ENCODE peak calls at places on chromosomes 2 and 18, in nine cellular contexts. K is left ventricle myocardium inferior; V is left lung; M is thyroid gland; Y is psoas muscle; P is hepatocyte; I is naive thymus-derived CD4-positive, alpha-beta T cell; F is WERI-Rb-1; Z is RWPE1. S is an unnamed sample.

GRCh38 chr2:229342376-229342775 is 71.3 kb upstream of the PID1 start:
- DNase-seq in Z (peak; percentile 40), I (no peak), P (peak; percentile 64), M (peak; percentile 83), K (peak; percentile 28), V (peak; percentile 47), Y (peak; percentile 62), F (peak; percentile 30), S (no peak)

GRCh38 chr2:24204505-24204904 is 29.7 kb downstream of the FAM228A start:
- DNase-seq in P (no peak), K (no peak), M (no peak), Z (no peak), Y (no peak), F (no peak), V (no peak), I (no peak), S (no peak)

GRCh38 chr2:39488450-39488849 is 51.4 kb upstream of the MAP4K3 start:
- DNase-seq in I (no peak), M (no peak), V (peak; percentile 62), F (no peak), P (no peak), K (no peak), Y (no peak), Z (no peak), S (no peak)

GRCh38 chr2:219071189-219071816 is 10.6 kb upstream of the IHH start:
- DNase-seq in Y (no peak), M (no peak), K (no peak), I (no peak), P (peak; percentile 65), V (no peak), F (no peak), Z (peak; percentile 67), S (no peak)

GRCh38 chr2:188678921-188679320 is 295.3 kb upstream of the COL3A1 start:
- DNase-seq in Y (no peak), Z (no peak), K (no peak), P (no peak), I (no peak), M (no peak), F (no peak), V (no peak), S (no peak)

GRCh38 chr2:233418052-233418760 is 63.9 kb downstream of the DGKD start:
- DNase-seq in Y (no peak), F (no peak), M (peak; percentile 63), I (no peak), V (no peak), P (no peak), Z (no peak), K (no peak), S (no peak)

GRCh38 chr18:36572135-36572856 is 256.5 kb downstream of the TPGS2 start:
- DNase-seq in Z (peak; percentile 30), M (peak; percentile 66), V (no peak), K (no peak), Y (no peak), F (peak; percentile 55), I (no peak), P (peak; percentile 58), S (no peak)

GRCh38 chr2:210445116-210445707 is 31.3 kb downstream of the LANCL1 start:
- DNase-seq in P (peak; percentile 18), M (no peak), F (no peak), I (peak; percentile 20), V (no peak), Y (no peak), Z (peak; percentile 31), K (no peak), S (no peak)

GRCh38 chr2:64049633-64050220 is 30.5 kb upstream of the VPS54 start:
- DNase-seq in I (peak; percentile 81), P (peak; percentile 78), M (peak; percentile 60), Z (peak; percentile 65), K (peak; percentile 36), F (peak; percentile 75), Y (peak; percentile 56), V (peak; percentile 55), S (no peak)

GRCh38 chr18:35478520-35479435 is 19.0 kb downstream of the INO80C start:
- DNase-seq in P (peak; percentile 74), M (peak; percentile 70), V (no peak), F (no peak), Y (no peak), Z (peak; percentile 88), I (no peak), K (no peak), S (no peak)

GRCh38 chr2:198375073-198375430 is 570.7 kb downstream of the PLCL1 start:
- DNase-seq in I (no peak), V (no peak), K (no peak), F (no peak), Z (no peak), Y (no peak), M (no peak), P (no peak), S (no peak)

GRCh38 chr2:18047896-18048657 is 169.6 kb downstream of the KCNS3 start:
- DNase-seq in Z (peak; percentile 89), I (no peak), M (peak; percentile 7), F (no peak), K (no peak), V (no peak), P (peak; percentile 42), Y (peak; percentile 76), S (no peak)

GRCh38 chr2:107303964-107304363 is 418.0 kb upstream of the ST6GAL2 start:
- DNase-seq in M (no peak), F (no peak), Z (no peak), V (no peak), Y (no peak), K (no peak), P (no peak), I (no peak), S (no peak)

GRCh38 chr2:193350509-193350908 is 1155.8 kb upstream of the TMEFF2 start:
- DNase-seq in Z (no peak), M (no peak), V (no peak), K (no peak), F (no peak), P (no peak), Y (no peak), I (no peak), S (no peak)

GRCh38 chr2:205481861-205482260 is 200.4 kb upstream of the NRP2 start:
- DNase-seq in I (no peak), F (no peak), Z (no peak), M (no peak), K (no peak), Y (no peak), V (no peak), P (no peak), S (no peak)

GRCh38 chr2:9417725-9418124 is 5.6 kb downstream of the ITGB1BP1 start:
- DNase-seq in Y (no peak), I (no peak), F (no peak), K (no peak), P (no peak), V (no peak), Z (no peak), M (peak; percentile 37), S (no peak)
- H3K27ac ChIP-seq in Y (no peak overlapping the region), I (no peak overlapping the region), F (no peak overlapping the region), K (no peak overlapping the region), P (no peak overlapping the region), V (no peak overlapping the region), Z (no peak overlapping the region), M (no peak overlapping the region), S (no peak overlapping the region)

GRCh38 chr2:36356990-36357505 is 1.5 kb downstream of the CRIM1 start:
- DNase-seq in M (peak; percentile 26), I (peak; percentile 14), Y (no peak), K (no peak), F (peak; percentile 50), P (peak; percentile 61), Z (no peak), V (no peak), S (no peak)

GRCh38 chr2:36355890-36356198 is 266 bp downstream of the CRIM1 start:
- DNase-seq in V (no peak), I (peak; percentile 17), Y (no peak), Z (no peak), M (no peak), K (no peak), F (no peak), P (no peak), S (no peak)

GRCh38 chr2:36357506-36358316 is 2.1 kb downstream of the CRIM1 start:
- DNase-seq in Y (peak; percentile 80), F (peak; percentile 51), Z (no peak), I (peak; percentile 12), K (peak; percentile 32), V (peak; percentile 37), M (peak; percentile 33), P (peak; percentile 73), S (peak; percentile 42)

GRCh38 chr2:36355157-36355889 is at the start of gene CRIM1:
- DNase-seq in V (peak; percentile 86), P (peak; percentile 96), Z (peak; percentile 87), I (peak; percentile 4), M (peak; percentile 90), Y (peak; percentile 95), K (peak; percentile 91), F (peak; percentile 88), S (peak; percentile 78)

DNA sequence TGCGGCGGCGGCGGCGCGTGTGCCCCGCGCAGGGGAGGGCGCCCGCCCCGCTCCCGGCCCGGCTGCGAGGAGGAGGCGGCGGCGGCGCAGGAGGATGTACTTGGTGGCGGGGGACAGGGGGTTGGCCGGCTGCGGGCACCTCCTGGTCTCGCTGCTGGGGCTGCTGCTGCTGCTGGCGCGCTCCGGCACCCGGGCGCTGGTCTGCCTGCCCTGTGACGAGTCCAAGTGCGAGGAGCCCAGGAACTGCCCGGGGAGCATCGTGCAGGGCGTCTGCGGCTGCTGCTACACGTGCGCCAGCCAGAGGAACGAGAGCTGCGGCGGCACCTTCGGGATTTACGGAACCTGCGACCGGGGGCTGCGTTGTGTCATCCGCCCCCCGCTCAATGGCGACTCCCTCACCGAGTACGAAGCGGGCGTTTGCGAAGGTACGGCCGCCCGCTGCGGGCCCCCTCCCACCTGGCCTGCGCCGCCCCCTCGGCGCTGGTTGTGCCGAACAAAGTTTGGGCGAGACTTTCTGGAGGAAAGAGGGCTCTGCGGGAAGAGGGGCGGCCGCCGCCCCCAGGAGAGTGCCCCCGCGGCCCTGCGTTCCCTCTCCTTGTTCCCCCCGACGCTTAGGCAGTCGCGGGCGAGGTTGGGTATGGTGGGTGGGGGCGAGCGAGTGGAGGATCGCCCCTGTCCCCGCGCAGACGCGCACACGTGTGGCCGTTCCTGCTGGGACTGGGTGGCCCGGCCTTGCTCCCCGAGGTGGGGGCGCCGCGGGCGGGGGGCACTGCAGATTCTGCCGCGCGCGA is 816 bp downstream of the CRIM1 start:
- DNase-seq in F (peak; percentile 58), M (peak; percentile 63), Y (peak; percentile 76), Z (no peak), I (peak; percentile 24), V (peak; percentile 47), P (peak; percentile 68), K (peak; percentile 54), S (no peak)
- H3K27ac ChIP-seq in F (no peak overlapping the region), M (peak overlapping the region; percentile 23), Y (peak overlapping the region; percentile 92), Z (peak overlapping the region; percentile 96), I (no peak overlapping the region), V (peak overlapping the region; percentile 81), P (peak overlapping the region; percentile 90), K (peak overlapping the region; percentile 94), S (peak overlapping the region; percentile 77)

DNA sequence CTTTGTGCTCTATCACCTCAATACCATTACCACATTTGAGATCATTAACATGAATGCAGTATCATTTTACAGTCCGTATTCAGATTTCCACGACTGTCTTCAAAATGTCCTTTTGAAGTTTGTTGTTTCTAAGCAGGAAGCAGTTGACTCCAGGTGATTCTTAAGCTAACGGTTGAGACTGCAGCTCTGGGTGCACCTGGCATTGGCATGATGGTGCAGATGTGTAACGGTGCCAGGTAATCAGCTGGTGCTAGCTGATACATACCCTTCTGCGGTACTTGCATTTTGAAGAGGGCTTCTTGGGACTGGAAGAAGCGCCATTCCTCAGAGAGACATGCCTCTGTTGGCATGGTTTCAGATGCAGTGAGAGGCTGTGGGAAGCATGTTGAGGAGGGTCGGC is 19.5 kb downstream of the SIGLEC15 start:
- DNase-seq in Z (no peak), Y (no peak), K (no peak), F (no peak), V (no peak), M (peak; percentile 53), P (no peak), I (no peak), S (no peak)
- H3K27ac ChIP-seq in Z (peak overlapping the region; percentile 7), Y (no peak overlapping the region), K (no peak overlapping the region), F (no peak overlapping the region), V (no peak overlapping the region), M (no peak overlapping the region), P (no peak overlapping the region), I (no peak overlapping the region), S (no peak overlapping the region)

GRCh38 chr2:10007921-10008808 is 35.2 kb upstream of the KLF11 start:
- DNase-seq in Z (no peak), I (no peak), Y (peak; percentile 72), F (peak; percentile 95), K (no peak), P (no peak), V (peak; percentile 28), M (no peak), S (no peak)
- H3K27ac ChIP-seq in Z (no peak overlapping the region), I (no peak overlapping the region), Y (no peak overlapping the region), F (peak overlapping the region; percentile 63), K (peak overlapping the region; percentile 85), P (no peak overlapping the region), V (no peak overlapping the region), M (no peak overlapping the region), S (no peak overlapping the region)